ENCODE peak calls at places on chromosomes 3 and 15, in seven cellular contexts. D is GOT3, P is NCI-H2081 treated with DMSO at 0.1 percent for 48 hours, T is Right ventricle myocardium inferior, L is erythroblast, I is AG08396, B is cardiac fibroblast. C is an unnamed sample.

GRCh38 chr3:50515565-50516047 is 12.2 kb upstream of the CACNA2D2 start:
- DNase-seq in D (no peak), P (no peak), T (no peak), L (no peak), I (no peak), B (peak), C (peak)

GRCh38 chr15:25770618-25771369 is 92.3 kb downstream of the ATP10A start:
- DNase-seq in D (no peak), P (no peak), T (no peak), L (no peak), I (no peak), B (no peak), C (no peak)

GRCh38 chr3:45204136-45204535 is 22.0 kb downstream of the TMEM158 start:
- DNase-seq in D (no peak), P (no peak), T (no peak), L (no peak), I (peak), B (peak), C (peak)

GRCh38 chr3:135918600-135918999 is 46.9 kb upstream of the PPP2R3A start:
- DNase-seq in D (no peak), P (no peak), T (no peak), L (no peak), I (peak), B (peak), C (peak)

GRCh38 chr3:16370872-16371740 is 106.1 kb downstream of the OXNAD1 start:
- DNase-seq in D (no peak), P (no peak), T (peak), L (no peak), I (no peak), B (no peak), C (no peak)

GRCh38 chr3:34212175-34212574 is 413.7 kb downstream of the PDCD6IP start:
- DNase-seq in D (no peak), P (no peak), T (no peak), L (no peak), I (no peak), B (peak), C (no peak)

GRCh38 chr3:170356596-170357175 is 829 bp upstream of the SKIL start:
- DNase-seq in D (peak), P (no peak), T (peak), L (peak), I (peak), B (peak), C (peak)

GRCh38 chr3:12842469-12842868 is 1.1 kb upstream of the RPL32 start:
- DNase-seq in D (no peak), P (no peak), T (no peak), L (no peak), I (no peak), B (no peak), C (no peak)

GRCh38 chr15:92624401-92624991 is 31.1 kb downstream of the FAM174B start:
- DNase-seq in D (no peak), P (no peak), T (peak), L (no peak), I (no peak), B (peak), C (peak)

GRCh38 chr15:85825118-85825517 is 30.4 kb upstream of the KLHL25 start:
- DNase-seq in D (no peak), P (no peak), T (no peak), L (no peak), I (no peak), B (no peak), C (no peak)

GRCh38 chr15:74427607-74428441 is 5.9 kb downstream of the SEMA7A start:
- DNase-seq in D (no peak), P (no peak), T (peak), L (no peak), I (no peak), B (no peak), C (no peak)

GRCh38 chr3:67109651-67110204 is 111.6 kb downstream of the KBTBD8 start:
- DNase-seq in D (no peak), P (peak), T (no peak), L (peak), I (peak), B (peak), C (peak)

GRCh38 chr3:192727032-192727847 is at the start of gene FGF12:
- DNase-seq in D (no peak), P (peak), T (peak), L (no peak), I (peak), B (peak), C (peak)

GRCh38 chr15:48239334-48239733 is 33.2 kb downstream of the SLC12A1 start:
- DNase-seq in D (no peak), P (no peak), T (no peak), L (no peak), I (no peak), B (no peak), C (no peak)

GRCh38 chr3:115918900-115919299 is 295.6 kb downstream of the GAP43 start:
- DNase-seq in D (no peak), P (no peak), T (no peak), L (no peak), I (no peak), B (no peak), C (no peak)

GRCh38 chr3:100030346-100030745 is 84.0 kb downstream of the FILIP1L start:
- DNase-seq in D (no peak), P (no peak), T (no peak), L (no peak), I (no peak), B (no peak), C (no peak)

GRCh38 chr3:61875073-61875472 is 313.7 kb downstream of the PTPRG start:
- DNase-seq in D (no peak), P (no peak), T (no peak), L (no peak), I (no peak), B (peak), C (peak)

GRCh38 chr3:158522737-158523136 is 48.3 kb upstream of the MLF1 start:
- DNase-seq in D (no peak), P (no peak), T (no peak), L (no peak), I (peak), B (peak), C (peak)

GRCh38 chr15:63729115-63729884 is 104.4 kb downstream of the HERC1 start:
- DNase-seq in D (no peak), P (no peak), T (no peak), L (peak), I (no peak), B (no peak), C (no peak)

GRCh38 chr3:41131224-41131623 is 68.1 kb upstream of the CTNNB1 start:
- DNase-seq in D (no peak), P (no peak), T (no peak), L (no peak), I (no peak), B (no peak), C (peak)

GRCh38 chr15:47460775-47461174 is 256.5 kb upstream of the SEMA6D start:
- DNase-seq in D (no peak), P (no peak), T (no peak), L (no peak), I (no peak), B (no peak), C (no peak)

GRCh38 chr15:28957606-28958498 is 72.1 kb downstream of the APBA2 start:
- DNase-seq in D (no peak), P (no peak), T (no peak), L (no peak), I (no peak), B (no peak), C (no peak)

GRCh38 chr15:72790302-72790955 is 6.9 kb upstream of the ADPGK start:
- DNase-seq in D (no peak), P (no peak), T (no peak), L (no peak), I (no peak), B (no peak), C (peak)

GRCh38 chr3:31204026-31204795 is 309.8 kb upstream of the GADL1 start:
- DNase-seq in D (no peak), P (no peak), T (no peak), L (no peak), I (no peak), B (no peak), C (no peak)

GRCh38 chr3:158845748-158846350 is 44.0 kb downstream of the MFSD1 start:
- DNase-seq in D (no peak), P (peak), T (no peak), L (peak), I (peak), B (peak), C (peak)

GRCh38 chr15:58770519-58770856 is 614 bp upstream of the MINDY2 start:
- DNase-seq in D (peak), P (no peak), T (no peak), L (peak), I (peak), B (peak), C (peak)

GRCh38 chr3:30655187-30655812 is 48.9 kb downstream of the TGFBR2 start:
- DNase-seq in D (no peak), P (no peak), T (no peak), L (no peak), I (no peak), B (peak), C (peak)

GRCh38 chr15:51375966-51376640 is 34.6 kb downstream of the GLDN start:
- DNase-seq in D (no peak), P (no peak), T (no peak), L (no peak), I (no peak), B (no peak), C (peak)

GRCh38 chr3:198079771-198080520 is 119.9 kb downstream of the LMLN start:
- DNase-seq in D (no peak), P (no peak), T (no peak), L (peak), I (peak), B (peak), C (no peak)

GRCh38 chr3:113210608-113211369 is 568 bp upstream of the BOC start:
- DNase-seq in D (no peak), P (no peak), T (no peak), L (no peak), I (no peak), B (peak), C (peak)

GRCh38 chr3:127738192-127738840 is 65.6 kb downstream of the ABTB1 start:
- DNase-seq in D (no peak), P (no peak), T (no peak), L (no peak), I (no peak), B (peak), C (peak)

GRCh38 chr15:92614301-92614700 is 41.3 kb downstream of the FAM174B start:
- DNase-seq in D (no peak), P (no peak), T (no peak), L (no peak), I (no peak), B (no peak), C (no peak)

GRCh38 chr3:67090472-67090871 is 92.4 kb downstream of the KBTBD8 start:
- DNase-seq in D (no peak), P (no peak), T (no peak), L (no peak), I (peak), B (peak), C (peak)

GRCh38 chr3:14649466-14649865 is 2.1 kb upstream of the CCDC174 start:
- DNase-seq in D (no peak), P (no peak), T (no peak), L (no peak), I (no peak), B (no peak), C (no peak)

GRCh38 chr3:37310666-37311050 is 136.3 kb upstream of the LRRFIP2 start:
- DNase-seq in D (no peak), P (no peak), T (no peak), L (no peak), I (no peak), B (peak), C (no peak)

GRCh38 chr3:64064804-64065203 is 41.5 kb upstream of the PSMD6 start:
- DNase-seq in D (no peak), P (no peak), T (no peak), L (no peak), I (no peak), B (no peak), C (no peak)

GRCh38 chr15:86016750-86017149 is 62.9 kb upstream of the AGBL1 start:
- DNase-seq in D (no peak), P (no peak), T (no peak), L (no peak), I (no peak), B (no peak), C (no peak)

GRCh38 chr3:114861666-114862065 is 285.4 kb downstream of the ZBTB20 start:
- DNase-seq in D (no peak), P (no peak), T (no peak), L (peak), I (no peak), B (no peak), C (no peak)

GRCh38 chr3:29319262-29319661 is 38.4 kb downstream of the RBMS3 start:
- DNase-seq in D (no peak), P (no peak), T (no peak), L (no peak), I (no peak), B (no peak), C (no peak)

C was measured in astrocyte of the spinal cord.